ENCODE peak calls at places on chromosome 6, in five cellular contexts. One of them, this sample, is unnamed.
A peak's percentile ranks its signal among the peaks of the same experiment; 100 is the strongest.

GRCh38 chr6:90039911-90040310 is 145.6 kb downstream of the GJA10 start:
- DNase-seq in BJ: peak; percentile 83
- DNase-seq in heart left ventricle: no peak
- DNase-seq in A549: no peak
- DNase-seq in foreskin keratinocyte: no peak
- DNase-seq in this sample: peak; percentile 16

GRCh38 chr6:55290736-55291135 is 36.5 kb upstream of the GFRAL start:
- DNase-seq in BJ: no peak
- DNase-seq in A549: no peak
- DNase-seq in heart left ventricle: no peak
- DNase-seq in foreskin keratinocyte: peak; percentile 28
- DNase-seq in this sample: no peak

GRCh38 chr6:55293116-55293515 is 34.2 kb upstream of the GFRAL start:
- DNase-seq in BJ: no peak
- DNase-seq in foreskin keratinocyte: no peak
- DNase-seq in A549: no peak
- DNase-seq in heart left ventricle: no peak
- DNase-seq in this sample: no peak

GRCh38 chr6:43172127-43173007 is 1.3 kb downstream of the SRF start:
- DNase-seq in heart left ventricle: peak; percentile 66
- DNase-seq in foreskin keratinocyte: peak; percentile 22
- DNase-seq in A549: no peak
- DNase-seq in BJ: no peak
- DNase-seq in this sample: no peak

GRCh38 chr6:40983752-40984151 is 55.3 kb downstream of the UNC5CL start:
- DNase-seq in A549: no peak
- DNase-seq in heart left ventricle: no peak
- DNase-seq in BJ: no peak
- DNase-seq in foreskin keratinocyte: no peak
- DNase-seq in this sample: no peak

GRCh38 chr6:156994215-156995076 is 217.3 kb downstream of the ARID1B start:
- DNase-seq in foreskin keratinocyte: no peak
- DNase-seq in BJ: no peak
- DNase-seq in heart left ventricle: no peak
- DNase-seq in A549: no peak
- DNase-seq in this sample: no peak

GRCh38 chr6:144742779-144743178 is 457.6 kb downstream of the UTRN start:
- DNase-seq in heart left ventricle: no peak
- DNase-seq in A549: no peak
- DNase-seq in BJ: no peak
- DNase-seq in foreskin keratinocyte: no peak
- DNase-seq in this sample: no peak

GRCh38 chr6:87366428-87366827 is 21.8 kb downstream of the C6orf163 start:
- DNase-seq in foreskin keratinocyte: no peak
- DNase-seq in A549: no peak
- DNase-seq in heart left ventricle: no peak
- DNase-seq in BJ: no peak
- DNase-seq in this sample: no peak

GRCh38 chr6:105805581-105806023 is 280.5 kb upstream of the PRDM1 start:
- DNase-seq in heart left ventricle: no peak
- DNase-seq in BJ: no peak
- DNase-seq in foreskin keratinocyte: no peak
- DNase-seq in A549: no peak
- DNase-seq in this sample: no peak

GRCh38 chr6:143097224-143097795 is 36.6 kb downstream of the AIG1 start:
- DNase-seq in heart left ventricle: no peak
- DNase-seq in BJ: no peak
- DNase-seq in foreskin keratinocyte: peak; percentile 6
- DNase-seq in A549: no peak
- DNase-seq in this sample: no peak

GRCh38 chr6:151763938-151764680 is 43.4 kb upstream of the ESR1 start:
- DNase-seq in heart left ventricle: peak; percentile 90
- DNase-seq in A549: peak; percentile 58
- DNase-seq in foreskin keratinocyte: peak; percentile 91
- DNase-seq in BJ: no peak
- DNase-seq in this sample: no peak

GRCh38 chr6:110618591-110619267 is 142.3 kb upstream of the SLC22A16 start:
- DNase-seq in BJ: no peak
- DNase-seq in A549: no peak
- DNase-seq in foreskin keratinocyte: no peak
- DNase-seq in heart left ventricle: no peak
- DNase-seq in this sample: no peak

DNA sequence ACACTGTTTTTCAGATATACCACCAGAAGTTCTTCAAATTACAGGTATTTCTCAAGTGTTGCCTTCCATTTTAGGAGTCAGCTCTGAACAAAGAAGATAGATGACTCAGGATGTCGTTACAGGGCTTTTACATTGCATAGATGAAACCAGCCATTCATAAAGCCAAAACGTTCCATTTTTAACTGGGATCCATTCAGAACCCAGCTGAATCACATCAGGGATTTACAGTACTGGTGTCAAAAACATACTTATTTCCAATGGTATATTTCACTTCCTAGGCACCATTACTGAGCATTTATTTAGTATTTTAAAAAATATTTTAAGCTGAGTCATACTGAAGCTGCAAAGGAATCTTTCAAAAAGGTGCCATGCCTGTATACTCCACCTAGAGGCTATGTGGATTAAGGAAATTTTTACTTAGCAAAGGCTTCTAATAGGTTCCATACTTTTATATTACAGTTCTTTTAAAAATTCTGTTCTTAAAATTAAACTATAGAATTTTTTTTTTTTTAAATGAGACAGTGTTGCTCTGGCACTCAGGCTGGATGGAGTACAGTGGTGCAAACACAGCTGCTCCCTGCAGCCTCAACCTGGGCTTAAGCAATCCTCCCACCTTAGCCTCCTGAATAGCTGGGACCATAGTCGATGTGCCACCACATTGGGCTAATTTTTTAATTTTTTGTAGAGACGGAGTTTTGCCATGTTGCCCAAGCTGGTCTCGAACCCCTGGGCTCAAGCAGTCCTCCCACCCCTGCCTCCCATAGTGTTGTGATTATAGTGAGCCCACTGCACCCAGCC is 2.6 kb downstream of the ASF1A start:
- DNase-seq in BJ: no peak
- DNase-seq in A549: peak; percentile 18
- DNase-seq in heart left ventricle: no peak
- DNase-seq in foreskin keratinocyte: peak; percentile 62
- DNase-seq in this sample: no peak
- TF ChIP-seq CTCF in BJ: peak; percentile 53
- TF ChIP-seq CTCF in A549: peak; percentile 31
- TF ChIP-seq CTCF in heart left ventricle: no peak
- TF ChIP-seq CTCF in foreskin keratinocyte: peak; percentile 73
- TF ChIP-seq CTCF in this sample: peak; percentile 32

GRCh38 chr6:136160255-136160654 is 89.9 kb downstream of the MTFR2 start:
- DNase-seq in heart left ventricle: no peak
- DNase-seq in BJ: no peak
- DNase-seq in foreskin keratinocyte: no peak
- DNase-seq in A549: no peak
- DNase-seq in this sample: no peak
- TF ChIP-seq CTCF in heart left ventricle: no peak
- TF ChIP-seq CTCF in BJ: no peak
- TF ChIP-seq CTCF in foreskin keratinocyte: no peak
- TF ChIP-seq CTCF in A549: no peak
- TF ChIP-seq CTCF in this sample: no peak

GRCh38 chr6:135434095-135434494 is 63.4 kb downstream of the AHI1 start:
- DNase-seq in foreskin keratinocyte: no peak
- DNase-seq in heart left ventricle: no peak
- DNase-seq in BJ: no peak
- DNase-seq in A549: no peak
- DNase-seq in this sample: no peak

GRCh38 chr6:135440087-135440792 is 57.3 kb downstream of the AHI1 start:
- DNase-seq in heart left ventricle: no peak
- DNase-seq in BJ: no peak
- DNase-seq in A549: no peak
- DNase-seq in foreskin keratinocyte: no peak
- DNase-seq in this sample: no peak

GRCh38 chr6:135439549-135439948 is 58.0 kb downstream of the AHI1 start:
- DNase-seq in A549: no peak
- DNase-seq in BJ: no peak
- DNase-seq in heart left ventricle: no peak
- DNase-seq in foreskin keratinocyte: no peak
- DNase-seq in this sample: no peak

GRCh38 chr6:135438907-135439535 is 58.5 kb downstream of the AHI1 start:
- DNase-seq in BJ: no peak
- DNase-seq in heart left ventricle: no peak
- DNase-seq in foreskin keratinocyte: peak; percentile 12
- DNase-seq in A549: no peak
- DNase-seq in this sample: no peak
- TF ChIP-seq CTCF in BJ: peak; percentile 53
- TF ChIP-seq CTCF in heart left ventricle: no peak
- TF ChIP-seq CTCF in foreskin keratinocyte: peak; percentile 72
- TF ChIP-seq CTCF in A549: peak; percentile 52
- TF ChIP-seq CTCF in this sample: peak; percentile 17

GRCh38 chr6:119962505-119962904 is 612.9 kb upstream of the MAN1A1 start:
- DNase-seq in heart left ventricle: no peak
- DNase-seq in BJ: no peak
- DNase-seq in foreskin keratinocyte: no peak
- DNase-seq in A549: no peak
- DNase-seq in this sample: no peak

GRCh38 chr6:119965900-119966299 is 616.3 kb upstream of the MAN1A1 start:
- DNase-seq in BJ: no peak
- DNase-seq in heart left ventricle: no peak
- DNase-seq in foreskin keratinocyte: no peak
- DNase-seq in A549: no peak
- DNase-seq in this sample: no peak

DNA sequence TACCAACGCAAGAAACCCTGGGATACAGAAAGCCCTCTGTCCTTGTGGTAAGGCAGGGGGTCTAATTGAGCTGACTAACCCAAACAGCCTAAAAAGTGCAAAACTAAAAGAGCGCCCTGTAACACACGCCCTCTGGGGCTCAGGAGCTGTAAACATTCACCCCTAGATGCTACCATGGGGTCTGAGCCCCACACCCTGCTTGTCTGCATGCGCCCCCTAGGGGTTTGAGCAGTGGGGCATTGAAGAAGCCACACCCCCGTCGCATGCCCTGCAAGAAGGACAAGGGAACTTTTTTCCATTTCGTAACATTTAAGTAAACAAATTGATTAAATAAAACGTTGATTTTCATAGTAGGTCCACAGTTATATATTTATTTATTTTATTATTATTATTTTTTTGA is 616.9 kb upstream of the MAN1A1 start:
- DNase-seq in foreskin keratinocyte: no peak
- DNase-seq in BJ: no peak
- DNase-seq in heart left ventricle: no peak
- DNase-seq in A549: no peak
- DNase-seq in this sample: no peak
- TF ChIP-seq CTCF in foreskin keratinocyte: peak; percentile 43
- TF ChIP-seq CTCF in BJ: no peak
- TF ChIP-seq CTCF in heart left ventricle: no peak
- TF ChIP-seq CTCF in A549: no peak
- TF ChIP-seq CTCF in this sample: no peak

GRCh38 chr6:35258858-35259193 is 709 bp upstream of the ZNF76 start:
- DNase-seq in BJ: no peak
- DNase-seq in A549: peak; percentile 59
- DNase-seq in heart left ventricle: no peak
- DNase-seq in foreskin keratinocyte: no peak
- DNase-seq in this sample: no peak
- TF ChIP-seq CTCF in BJ: peak; percentile 33
- TF ChIP-seq CTCF in A549: no peak
- TF ChIP-seq CTCF in heart left ventricle: no peak
- TF ChIP-seq CTCF in foreskin keratinocyte: peak; percentile 1
- TF ChIP-seq CTCF in this sample: peak; percentile 12

GRCh38 chr6:26216015-26216885 is 129.0 kb downstream of the HFE start:
- DNase-seq in foreskin keratinocyte: peak; percentile 96
- DNase-seq in A549: no peak
- DNase-seq in BJ: peak; percentile 100
- DNase-seq in heart left ventricle: peak; percentile 60
- DNase-seq in this sample: peak; percentile 98

GRCh38 chr6:26217714-26218075 is 130.5 kb downstream of the HFE start:
- DNase-seq in heart left ventricle: no peak
- DNase-seq in BJ: no peak
- DNase-seq in A549: no peak
- DNase-seq in foreskin keratinocyte: no peak
- DNase-seq in this sample: no peak

GRCh38 chr6:26215200-26216014 is 128.2 kb downstream of the HFE start:
- DNase-seq in BJ: no peak
- DNase-seq in heart left ventricle: no peak
- DNase-seq in foreskin keratinocyte: no peak
- DNase-seq in A549: no peak
- DNase-seq in this sample: no peak

GRCh38 chr6:26218824-26219223 is 131.6 kb downstream of the HFE start:
- DNase-seq in BJ: no peak
- DNase-seq in foreskin keratinocyte: no peak
- DNase-seq in A549: no peak
- DNase-seq in heart left ventricle: no peak
- DNase-seq in this sample: no peak

DNA sequence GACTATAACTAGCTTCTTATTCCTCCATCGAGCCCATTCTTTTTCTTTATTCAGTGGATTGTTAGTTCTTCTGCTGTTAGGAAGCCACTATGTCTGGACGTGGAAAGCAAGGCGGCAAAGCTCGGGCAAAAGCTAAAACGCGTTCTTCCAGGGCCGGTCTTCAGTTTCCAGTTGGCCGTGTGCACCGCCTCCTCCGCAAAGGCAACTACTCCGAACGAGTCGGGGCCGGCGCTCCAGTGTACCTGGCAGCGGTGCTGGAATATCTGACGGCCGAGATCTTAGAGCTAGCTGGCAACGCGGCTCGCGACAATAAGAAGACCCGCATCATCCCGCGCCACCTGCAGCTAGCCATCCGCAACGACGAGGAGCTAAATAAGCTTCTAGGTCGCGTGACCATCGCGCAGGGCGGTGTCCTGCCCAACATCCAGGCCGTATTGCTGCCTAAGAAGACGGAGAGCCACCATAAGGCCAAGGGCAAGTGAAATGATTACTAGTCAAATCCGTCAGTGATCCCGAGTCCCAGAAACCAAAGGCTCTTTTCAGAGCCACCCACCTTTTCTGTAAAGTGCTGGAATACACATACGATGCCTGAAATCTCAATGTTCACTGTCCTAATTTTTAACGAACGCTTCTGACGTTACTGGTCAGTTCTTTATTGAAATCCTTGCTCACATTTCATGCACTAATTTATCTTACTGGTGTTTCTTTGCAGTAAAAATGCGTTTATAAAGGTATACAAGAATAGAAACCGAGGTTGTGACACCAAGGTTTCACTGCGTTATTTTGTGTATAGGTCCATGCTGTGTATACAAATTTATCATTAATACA is 129.9 kb downstream of the HFE start:
- DNase-seq in BJ: peak; percentile 48
- DNase-seq in foreskin keratinocyte: no peak
- DNase-seq in heart left ventricle: peak; percentile 77
- DNase-seq in A549: no peak
- DNase-seq in this sample: no peak
- TF ChIP-seq CTCF in BJ: peak; percentile 62
- TF ChIP-seq CTCF in foreskin keratinocyte: peak; percentile 45
- TF ChIP-seq CTCF in heart left ventricle: peak; percentile 42
- TF ChIP-seq CTCF in A549: no peak
- TF ChIP-seq CTCF in this sample: peak; percentile 59

GRCh38 chr6:28542440-28543293 is 17.0 kb downstream of the GPX5 start:
- DNase-seq in A549: peak; percentile 73
- DNase-seq in foreskin keratinocyte: peak; percentile 72
- DNase-seq in heart left ventricle: no peak
- DNase-seq in BJ: peak; percentile 18
- DNase-seq in this sample: peak; percentile 70
- TF ChIP-seq CTCF in A549: peak; percentile 60
- TF ChIP-seq CTCF in foreskin keratinocyte: peak; percentile 78
- TF ChIP-seq CTCF in heart left ventricle: no peak
- TF ChIP-seq CTCF in BJ: peak; percentile 43
- TF ChIP-seq CTCF in this sample: peak; percentile 22